ENCODE peak calls at places on chromosomes 13 and 19, in four cellular contexts. One of them, this sample, is unnamed.
A peak's percentile ranks its signal among the peaks of the same experiment; 100 is the strongest.

GRCh38 chr13:110099922-110100321 is 207.0 kb downstream of the COL4A1 start:
- DNase-seq in body of pancreas: no peak
- DNase-seq in ovary: no peak
- DNase-seq in spleen: no peak
- DNase-seq in this sample: no peak

GRCh38 chr19:18939922-18940775 is 868 bp downstream of the HOMER3 start:
- DNase-seq in body of pancreas: peak; percentile 25
- DNase-seq in ovary: peak; percentile 71
- DNase-seq in spleen: peak; percentile 83
- DNase-seq in this sample: peak; percentile 50

GRCh38 chr19:44803442-44804428 is 5.2 kb upstream of the BCAM start:
- DNase-seq in body of pancreas: no peak
- DNase-seq in ovary: no peak
- DNase-seq in spleen: no peak
- DNase-seq in this sample: no peak

GRCh38 chr13:89455741-89456140 is 1784.6 kb downstream of the SLITRK5 start:
- DNase-seq in body of pancreas: no peak
- DNase-seq in ovary: no peak
- DNase-seq in spleen: no peak
- DNase-seq in this sample: no peak

GRCh38 chr19:49981603-49982593 is 20.9 kb upstream of the SIGLEC11 start:
- DNase-seq in body of pancreas: peak; percentile 59
- DNase-seq in ovary: no peak
- DNase-seq in spleen: no peak
- DNase-seq in this sample: no peak

GRCh38 chr13:37201081-37201480 is 95.6 kb upstream of the CSNK1A1L start:
- DNase-seq in body of pancreas: no peak
- DNase-seq in ovary: no peak
- DNase-seq in spleen: no peak
- DNase-seq in this sample: no peak

GRCh38 chr13:40304391-40304790 is 362.1 kb downstream of the FOXO1 start:
- DNase-seq in body of pancreas: no peak
- DNase-seq in ovary: no peak
- DNase-seq in spleen: no peak
- DNase-seq in this sample: no peak

GRCh38 chr13:63190742-63191141 is 1775.1 kb upstream of the PCDH20 start:
- DNase-seq in body of pancreas: no peak
- DNase-seq in ovary: no peak
- DNase-seq in spleen: no peak
- DNase-seq in this sample: no peak

GRCh38 chr19:41311072-41311471 is 1.1 kb downstream of the CCDC97 start:
- DNase-seq in body of pancreas: no peak
- DNase-seq in ovary: no peak
- DNase-seq in spleen: no peak
- DNase-seq in this sample: no peak

GRCh38 chr13:91813255-91813654 is 414.8 kb downstream of the GPC5 start:
- DNase-seq in body of pancreas: no peak
- DNase-seq in ovary: no peak
- DNase-seq in spleen: no peak
- DNase-seq in this sample: no peak

GRCh38 chr19:44447864-44448674 is at the start of gene ZNF229:
- DNase-seq in body of pancreas: peak; percentile 93
- DNase-seq in ovary: peak; percentile 81
- DNase-seq in spleen: peak; percentile 91
- DNase-seq in this sample: peak; percentile 98

GRCh38 chr13:67619987-67620386 is 389.9 kb upstream of the PCDH9 start:
- DNase-seq in body of pancreas: no peak
- DNase-seq in ovary: no peak
- DNase-seq in spleen: no peak
- DNase-seq in this sample: no peak

GRCh38 chr19:6774821-6775707 is 2.6 kb downstream of the VAV1 start:
- DNase-seq in body of pancreas: peak; percentile 51
- DNase-seq in ovary: no peak
- DNase-seq in spleen: no peak
- DNase-seq in this sample: no peak

GRCh38 chr19:3224346-3225325 is at the start of gene CELF5:
- DNase-seq in body of pancreas: peak; percentile 45
- DNase-seq in ovary: peak; percentile 57
- DNase-seq in spleen: no peak
- DNase-seq in this sample: peak; percentile 46

GRCh38 chr13:111859361-111860105 is 207.4 kb upstream of the SOX1 start:
- DNase-seq in body of pancreas: no peak
- DNase-seq in ovary: no peak
- DNase-seq in spleen: no peak
- DNase-seq in this sample: no peak

GRCh38 chr13:62377838-62378237 is 962.2 kb upstream of the PCDH20 start:
- DNase-seq in body of pancreas: no peak
- DNase-seq in ovary: no peak
- DNase-seq in spleen: no peak
- DNase-seq in this sample: no peak

GRCh38 chr13:89281331-89281730 is 1610.2 kb downstream of the SLITRK5 start:
- DNase-seq in body of pancreas: no peak
- DNase-seq in ovary: no peak
- DNase-seq in spleen: no peak
- DNase-seq in this sample: no peak

GRCh38 chr19:5590151-5590864 is 22.6 kb upstream of the TINCR start:
- DNase-seq in body of pancreas: no peak
- DNase-seq in ovary: no peak
- DNase-seq in spleen: peak; percentile 44
- DNase-seq in this sample: no peak

GRCh38 chr19:55146648-55147218 is 2.3 kb downstream of the TNNT1 start:
- DNase-seq in body of pancreas: no peak
- DNase-seq in ovary: no peak
- DNase-seq in spleen: no peak
- DNase-seq in this sample: no peak

GRCh38 chr19:23882493-23882892 is 32.2 kb upstream of the ZNF726 start:
- DNase-seq in body of pancreas: peak; percentile 3
- DNase-seq in ovary: no peak
- DNase-seq in spleen: no peak
- DNase-seq in this sample: peak; percentile 76

GRCh38 chr19:5281588-5281987 is 59.0 kb downstream of the PTPRS start:
- DNase-seq in body of pancreas: peak; percentile 60
- DNase-seq in ovary: peak; percentile 69
- DNase-seq in spleen: no peak
- DNase-seq in this sample: peak; percentile 78

GRCh38 chr19:5143471-5144411 is 174.8 kb downstream of the KDM4B start:
- DNase-seq in body of pancreas: no peak
- DNase-seq in ovary: peak; percentile 15
- DNase-seq in spleen: peak; percentile 86
- DNase-seq in this sample: no peak

GRCh38 chr13:45623516-45624090 is 8.1 kb upstream of the ERICH6B start:
- DNase-seq in body of pancreas: no peak
- DNase-seq in ovary: no peak
- DNase-seq in spleen: no peak
- DNase-seq in this sample: no peak

GRCh38 chr13:46213242-46213641 is 1.5 kb downstream of the LRRC63 start:
- DNase-seq in body of pancreas: no peak
- DNase-seq in ovary: no peak
- DNase-seq in spleen: no peak
- DNase-seq in this sample: no peak

GRCh38 chr19:2207991-2208860 is 27.9 kb downstream of the PLEKHJ1 start:
- DNase-seq in body of pancreas: peak; percentile 46
- DNase-seq in ovary: no peak
- DNase-seq in spleen: peak; percentile 87
- DNase-seq in this sample: peak; percentile 69

GRCh38 chr13:66021846-66022245 is 1208.3 kb downstream of the PCDH9 start:
- DNase-seq in body of pancreas: no peak
- DNase-seq in ovary: no peak
- DNase-seq in spleen: no peak
- DNase-seq in this sample: no peak

DNA sequence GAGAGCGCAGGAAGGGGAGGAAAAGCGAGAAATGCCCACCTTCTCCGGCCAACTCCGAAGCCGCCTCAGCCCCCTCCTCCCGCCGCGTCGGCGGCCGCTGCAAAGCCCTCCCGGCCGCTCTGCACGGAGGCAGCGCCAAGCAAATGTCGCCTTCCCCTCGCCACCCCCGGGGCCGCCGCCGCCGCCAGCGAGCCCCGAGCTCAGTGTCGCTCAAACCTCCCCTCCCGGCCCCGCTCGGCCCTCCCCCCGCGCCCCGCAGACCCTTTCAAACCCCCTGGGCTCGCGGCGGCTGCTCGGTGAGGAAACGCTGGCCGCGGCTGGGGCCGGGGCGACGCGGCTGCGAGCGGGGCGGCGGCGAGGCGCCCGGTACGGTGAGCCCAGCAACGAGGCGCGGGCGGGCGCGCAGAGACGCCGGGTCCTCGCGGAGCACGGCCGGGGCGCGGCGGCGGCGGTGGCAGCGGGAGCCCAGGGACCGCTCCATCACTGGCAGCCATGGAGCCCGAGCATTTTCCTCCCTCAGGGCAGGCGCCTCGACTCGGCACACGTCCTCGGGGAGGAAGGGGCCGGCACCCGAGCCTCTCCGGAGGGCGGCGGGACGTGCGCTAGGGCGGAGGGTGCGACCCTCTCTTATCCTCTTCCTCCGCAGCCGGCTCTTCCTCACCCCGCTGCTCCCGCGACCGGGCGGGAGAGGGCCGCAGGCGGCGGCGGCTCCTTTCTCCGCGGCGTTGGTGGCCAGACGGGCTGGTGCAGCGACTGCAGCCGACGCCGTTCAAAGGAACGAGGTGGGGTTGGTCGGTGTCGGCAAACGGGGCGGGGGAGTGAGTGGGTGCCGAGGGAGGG is 486 bp upstream of the TSC22D1 start:
- DNase-seq in body of pancreas: peak; percentile 23
- DNase-seq in ovary: no peak
- DNase-seq in spleen: no peak
- DNase-seq in this sample: no peak
- TF ChIP-seq POLR2A in body of pancreas: peak; percentile 73
- TF ChIP-seq POLR2A in ovary: no peak
- TF ChIP-seq POLR2A in spleen: no peak
- TF ChIP-seq POLR2A in this sample: no peak

GRCh38 chr19:16074488-16075365 is 1.6 kb upstream of the TPM4 start:
- DNase-seq in body of pancreas: no peak
- DNase-seq in ovary: peak; percentile 23
- DNase-seq in spleen: peak; percentile 43
- DNase-seq in this sample: no peak

GRCh38 chr19:16073481-16073880 is 2.8 kb upstream of the TPM4 start:
- DNase-seq in body of pancreas: no peak
- DNase-seq in ovary: peak; percentile 29
- DNase-seq in spleen: no peak
- DNase-seq in this sample: no peak

GRCh38 chr19:16075430-16076153 is 703 bp upstream of the TPM4 start:
- DNase-seq in body of pancreas: no peak
- DNase-seq in ovary: peak; percentile 49
- DNase-seq in spleen: peak; percentile 48
- DNase-seq in this sample: no peak

GRCh38 chr19:16076154-16076957 is at the start of gene TPM4:
- DNase-seq in body of pancreas: peak; percentile 88
- DNase-seq in ovary: peak; percentile 96
- DNase-seq in spleen: peak; percentile 94
- DNase-seq in this sample: peak; percentile 95

DNA sequence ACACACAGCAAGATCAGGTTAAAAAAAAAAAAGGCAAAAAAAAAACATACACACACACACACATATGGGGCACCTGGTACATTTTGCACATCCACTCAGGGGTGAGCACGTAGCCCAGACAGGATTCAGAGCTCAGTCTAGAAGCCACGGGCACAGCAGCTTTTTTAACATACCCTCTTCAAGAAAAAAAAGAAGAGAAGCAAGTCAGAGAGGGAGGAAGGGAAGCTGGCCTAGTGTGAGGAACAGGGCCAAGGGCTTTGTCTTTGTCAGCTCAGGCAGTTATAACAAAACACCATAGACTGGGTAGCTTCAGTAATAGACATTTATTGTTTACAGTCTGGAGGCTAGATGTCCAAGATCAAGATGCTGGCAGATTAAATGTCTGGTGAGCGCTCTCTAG is 2.3 kb upstream of the TPM4 start:
- DNase-seq in body of pancreas: no peak
- DNase-seq in ovary: peak; percentile 14
- DNase-seq in spleen: no peak
- DNase-seq in this sample: no peak
- H3K4me1 ChIP-seq in body of pancreas: peaks cover 27% of the 10 kb centered on the region
- H3K4me1 ChIP-seq in ovary: peaks cover 5% of the 10 kb centered on the region
- H3K4me1 ChIP-seq in spleen: peaks cover 69% of the 10 kb centered on the region
- H3K4me1 ChIP-seq in this sample: peaks cover 34% of the 10 kb centered on the region

GRCh38 chr19:33520844-33521479 is 629 bp downstream of the PEPD start:
- DNase-seq in body of pancreas: no peak
- DNase-seq in ovary: no peak
- DNase-seq in spleen: no peak
- DNase-seq in this sample: no peak
- H3K27ac ChIP-seq in body of pancreas: no peak overlapping the region
- H3K27ac ChIP-seq in ovary: peak overlapping the region; percentile 48
- H3K27ac ChIP-seq in spleen: peak overlapping the region; percentile 72
- H3K27ac ChIP-seq in this sample: peak overlapping the region; percentile 68

GRCh38 chr19:33557720-33558119 is 36.1 kb upstream of the PEPD start:
- DNase-seq in body of pancreas: no peak
- DNase-seq in ovary: no peak
- DNase-seq in spleen: peak; percentile 41
- DNase-seq in this sample: no peak
- TF ChIP-seq POLR2A in body of pancreas: no peak
- TF ChIP-seq POLR2A in ovary: no peak
- TF ChIP-seq POLR2A in spleen: no peak
- TF ChIP-seq POLR2A in this sample: no peak

DNA sequence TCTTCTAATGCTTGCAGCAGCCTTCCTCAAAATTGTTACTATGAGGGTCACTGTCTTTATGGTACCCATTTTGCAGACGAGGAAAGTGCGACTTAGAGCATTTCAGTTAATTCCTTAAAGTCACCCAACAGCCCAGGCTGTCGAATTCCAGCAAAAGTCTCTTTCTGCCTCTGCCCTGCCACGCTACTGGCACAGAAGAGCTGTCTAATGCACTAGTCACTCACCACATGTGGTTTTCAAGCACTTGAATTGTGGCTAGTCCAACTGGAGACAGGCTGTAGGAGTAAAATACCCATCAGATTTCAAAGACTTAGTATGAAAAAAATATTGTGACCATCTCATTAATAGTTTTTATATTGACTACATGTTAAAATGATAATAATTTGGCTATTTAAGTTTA is 1.7 kb downstream of the FPR1 start:
- DNase-seq in body of pancreas: no peak
- DNase-seq in ovary: no peak
- DNase-seq in spleen: no peak
- DNase-seq in this sample: no peak
- H3K4me1 ChIP-seq in body of pancreas: no peaks in the 10 kb centered on the region
- H3K4me1 ChIP-seq in ovary: no peaks in the 10 kb centered on the region
- H3K4me1 ChIP-seq in spleen: no peaks in the 10 kb centered on the region
- H3K4me1 ChIP-seq in this sample: no peaks in the 10 kb centered on the region

DNA sequence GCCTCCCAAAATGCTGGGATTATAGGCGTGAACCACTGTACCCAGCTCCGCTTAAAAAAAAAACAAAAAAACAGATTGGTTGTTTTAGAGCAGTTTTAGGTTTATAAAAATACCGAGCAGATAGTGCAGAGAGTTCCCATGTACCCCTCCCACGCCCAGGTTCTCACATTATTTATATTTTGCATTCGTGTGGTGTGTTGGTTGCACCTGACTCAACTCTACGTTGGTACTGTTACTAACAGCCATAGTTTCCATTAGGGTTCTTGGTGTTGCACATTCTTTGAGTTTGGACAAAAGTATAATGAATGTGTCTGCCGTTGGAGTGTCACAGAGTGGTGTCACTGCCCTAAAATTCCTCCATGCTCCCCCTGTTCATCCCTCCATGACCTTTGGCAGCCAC is 29.1 kb downstream of the MYO9B start:
- DNase-seq in body of pancreas: no peak
- DNase-seq in ovary: no peak
- DNase-seq in spleen: no peak
- DNase-seq in this sample: no peak
- H3K27ac ChIP-seq in body of pancreas: no peak overlapping the region
- H3K27ac ChIP-seq in ovary: no peak overlapping the region
- H3K27ac ChIP-seq in spleen: peak overlapping the region; percentile 93
- H3K27ac ChIP-seq in this sample: no peak overlapping the region

GRCh38 chr13:80196756-80197155 is 144.2 kb downstream of the SPRY2 start:
- DNase-seq in body of pancreas: no peak
- DNase-seq in ovary: no peak
- DNase-seq in spleen: no peak
- DNase-seq in this sample: no peak
- TF ChIP-seq POLR2A in body of pancreas: no peak
- TF ChIP-seq POLR2A in ovary: no peak
- TF ChIP-seq POLR2A in spleen: no peak
- TF ChIP-seq POLR2A in this sample: no peak